ENCODE peak calls at places on chromosomes 7 and 10, in four cellular contexts. U is body of pancreas, J is upper lobe of right lung, P is A549. K is an unnamed sample.
A peak's percentile ranks its signal among the peaks of the same experiment; 100 is the strongest.

GRCh38 chr7:82616059-82616723 is 172.6 kb upstream of the CACNA2D1 start:
- ATAC-seq in U (no peak), J (peak; percentile 90), P (no peak), K (no peak)

GRCh38 chr7:17532861-17533404 is 234.5 kb downstream of the AHR start:
- ATAC-seq in U (peak; percentile 50), J (peak; percentile 82), P (peak; percentile 80), K (no peak)

GRCh38 chr7:135519233-135519688 is 9.4 kb upstream of the CNOT4 start:
- ATAC-seq in U (no peak), J (peak; percentile 37), P (peak; percentile 61), K (peak; percentile 58)

GRCh38 chr10:80265740-80266512 is 23.5 kb downstream of the MAT1A start:
- ATAC-seq in U (no peak), J (peak; percentile 22), P (peak; percentile 71), K (no peak)

GRCh38 chr10:113027230-113027573 is 77.2 kb downstream of the TCF7L2 start:
- ATAC-seq in U (no peak), J (no peak), P (no peak), K (no peak)

GRCh38 chr7:141322355-141322754 is 228.9 kb upstream of the AGK start:
- ATAC-seq in U (no peak), J (no peak), P (no peak), K (no peak)

GRCh38 chr7:140390034-140390433 is 8.3 kb downstream of the SLC37A3 start:
- ATAC-seq in U (no peak), J (peak; percentile 17), P (no peak), K (no peak)

GRCh38 chr7:116165717-116166116 is 44.6 kb upstream of the TES start:
- ATAC-seq in U (no peak), J (peak; percentile 57), P (no peak), K (peak; percentile 43)

GRCh38 chr10:133528296-133528844 is 1.2 kb downstream of the CYP2E1 start:
- ATAC-seq in U (peak; percentile 49), J (peak; percentile 20), P (peak; percentile 42), K (no peak)

GRCh38 chr7:121373177-121373576 is 22.9 kb downstream of the FAM3C start:
- ATAC-seq in U (no peak), J (no peak), P (no peak), K (no peak)

GRCh38 chr10:97176226-97176625 is 9.5 kb downstream of the SLIT1 start:
- ATAC-seq in U (no peak), J (no peak), P (no peak), K (no peak)

GRCh38 chr7:151143261-151144015 is 24.1 kb downstream of the GBX1 start:
- ATAC-seq in U (no peak), J (no peak), P (no peak), K (no peak)

GRCh38 chr10:95308389-95309302 is 17.8 kb upstream of the PDLIM1 start:
- ATAC-seq in U (peak; percentile 87), J (peak; percentile 90), P (peak; percentile 94), K (peak; percentile 87)

GRCh38 chr10:62175256-62175655 is 93.4 kb downstream of the RTKN2 start:
- ATAC-seq in U (no peak), J (no peak), P (no peak), K (no peak)

GRCh38 chr10:62166331-62167154 is 102.1 kb downstream of the RTKN2 start:
- ATAC-seq in U (no peak), J (peak; percentile 49), P (peak; percentile 33), K (no peak)

GRCh38 chr10:62170738-62171137 is 97.9 kb downstream of the RTKN2 start:
- ATAC-seq in U (no peak), J (peak; percentile 41), P (no peak), K (no peak)

GRCh38 chr10:62172465-62172864 is 96.2 kb downstream of the RTKN2 start:
- ATAC-seq in U (no peak), J (no peak), P (no peak), K (no peak)

DNA sequence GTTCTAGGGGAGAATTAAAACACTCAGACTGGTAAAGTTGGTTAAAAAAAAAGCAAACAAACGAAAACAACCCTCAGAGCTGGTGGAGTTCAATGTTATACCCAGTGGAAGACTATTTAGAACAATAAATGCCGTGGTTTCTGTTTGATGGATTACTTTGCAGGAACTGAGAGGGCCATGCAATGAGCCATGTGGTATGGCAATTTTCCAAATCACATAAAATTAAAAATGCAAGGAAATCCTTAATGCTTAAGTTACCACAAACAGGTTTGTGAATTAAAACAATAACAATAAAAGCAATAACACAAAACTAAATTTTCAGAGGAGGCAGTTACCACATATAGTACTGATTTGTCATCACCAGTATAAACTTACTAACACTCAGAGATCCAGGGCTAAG is 96.9 kb downstream of the RTKN2 start:
- ATAC-seq in U (no peak), J (no peak), P (no peak), K (no peak)
- H3K27ac ChIP-seq in U (no peak overlapping the region), J (no peak overlapping the region), P (no peak overlapping the region), K (no peak overlapping the region)

GRCh38 chr10:35379226-35380137 is 43.2 kb downstream of the CCNY start:
- ATAC-seq in U (peak; percentile 63), J (peak; percentile 74), P (no peak), K (peak; percentile 83)
- H3K4me3 ChIP-seq in U (no peak overlapping the region), J (no peak overlapping the region), P (no peak overlapping the region), K (no peak overlapping the region)

DNA sequence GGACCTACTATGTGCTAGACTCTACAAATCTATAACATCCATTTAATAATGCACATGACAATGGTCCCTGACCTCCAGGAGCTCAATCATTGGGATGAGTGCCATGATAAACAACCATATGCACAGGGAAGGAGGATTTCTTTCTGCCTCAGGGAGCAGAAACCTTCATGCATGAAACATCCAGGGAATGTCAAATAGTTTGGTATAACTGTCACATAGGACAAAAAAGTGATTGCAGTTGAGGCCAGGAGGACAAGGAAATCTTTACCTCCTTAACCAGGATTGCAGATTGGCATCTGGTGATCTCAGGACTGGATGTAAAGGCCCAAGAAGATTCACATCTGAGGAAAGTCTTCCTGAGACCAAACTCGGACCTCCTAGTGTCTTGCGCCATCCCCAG is 993.1 kb downstream of the KCNMA1 start:
- ATAC-seq in U (no peak), J (no peak), P (no peak), K (no peak)
- H3K27ac ChIP-seq in U (no peak overlapping the region), J (no peak overlapping the region), P (no peak overlapping the region), K (no peak overlapping the region)

GRCh38 chr10:34526186-34526585 is 288.9 kb downstream of the PARD3 start:
- ATAC-seq in U (no peak), J (no peak), P (peak; percentile 62), K (no peak)

GRCh38 chr10:34526758-34527730 is 288.1 kb downstream of the PARD3 start:
- ATAC-seq in U (peak; percentile 21), J (peak; percentile 19), P (peak; percentile 89), K (no peak)

GRCh38 chr10:34524369-34525091 is 290.6 kb downstream of the PARD3 start:
- ATAC-seq in U (no peak), J (no peak), P (no peak), K (no peak)

GRCh38 chr10:34530778-34531177 is 284.3 kb downstream of the PARD3 start:
- ATAC-seq in U (peak; percentile 35), J (no peak), P (no peak), K (no peak)

DNA sequence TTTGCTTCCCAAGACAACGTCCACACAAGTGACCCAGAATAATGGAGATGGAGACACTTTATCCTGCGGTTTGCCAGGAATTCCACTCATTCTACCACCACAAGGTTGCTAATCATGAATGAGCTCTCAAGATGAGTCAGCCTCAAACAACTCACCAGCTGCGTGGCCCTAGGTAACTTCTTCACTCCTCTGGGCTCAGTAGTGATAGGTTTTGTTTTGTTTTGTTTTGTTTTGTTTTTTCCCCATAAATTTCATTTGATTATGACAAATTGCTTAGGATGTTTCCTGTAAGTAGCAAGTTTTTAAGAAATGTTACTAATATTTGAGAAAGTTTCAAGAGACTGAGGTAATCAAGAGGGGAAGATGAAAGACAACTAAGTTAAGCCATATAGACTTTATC is 286.8 kb downstream of the PARD3 start:
- ATAC-seq in U (no peak), J (peak; percentile 90), P (peak; percentile 78), K (no peak)
- H3K4me3 ChIP-seq in U (no peak overlapping the region), J (no peak overlapping the region), P (peak overlapping the region; percentile 35), K (no peak overlapping the region)

GRCh38 chr10:62374862-62375710 is 917 bp downstream of the ZNF365 start:
- ATAC-seq in U (no peak), J (peak; percentile 55), P (peak; percentile 58), K (no peak)
- H3K27ac ChIP-seq in U (no peak overlapping the region), J (no peak overlapping the region), P (peak overlapping the region; percentile 88), K (no peak overlapping the region)

DNA sequence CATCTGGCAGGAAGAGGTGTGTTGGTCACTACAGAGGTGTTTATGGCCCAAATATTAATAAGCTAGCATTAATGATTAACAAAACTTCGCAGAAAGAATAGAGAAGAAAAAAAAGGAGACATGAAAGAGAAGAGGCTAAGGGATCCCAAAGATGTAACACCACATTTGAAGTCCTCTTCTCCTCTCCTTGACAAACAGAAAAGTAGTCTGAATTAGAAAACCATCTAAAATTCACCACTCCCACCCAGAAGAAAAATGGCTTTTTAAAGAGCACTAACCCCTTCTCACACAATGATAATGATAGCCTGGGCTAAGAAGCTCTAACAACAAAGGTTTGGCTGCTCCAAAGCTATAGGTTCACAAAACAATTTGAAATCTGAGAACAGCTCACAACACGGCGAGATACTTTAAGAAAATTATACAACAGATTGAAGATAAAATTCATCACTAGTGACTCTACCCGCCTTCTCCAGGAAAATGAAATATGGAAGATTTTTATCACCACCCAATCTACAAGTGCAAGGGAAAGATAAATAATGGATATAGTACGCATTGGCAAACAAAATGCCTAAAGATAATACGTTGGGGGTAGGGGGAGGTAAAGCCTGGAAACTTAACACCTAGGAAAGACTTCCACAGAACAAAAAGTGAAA is 7.4 kb downstream of the ITGB1 start:
- ATAC-seq in U (no peak), J (no peak), P (no peak), K (no peak)
- H3K4me3 ChIP-seq in U (no peak overlapping the region), J (no peak overlapping the region), P (peak overlapping the region; percentile 74), K (no peak overlapping the region)

GRCh38 chr7:26862806-26863205 is 1.6 kb downstream of the SKAP2 start:
- ATAC-seq in U (no peak), J (no peak), P (no peak), K (no peak)
- H3K27ac ChIP-seq in U (no peak overlapping the region), J (peak overlapping the region; percentile 97), P (no peak overlapping the region), K (no peak overlapping the region)

GRCh38 chr10:114403545-114404161 is 649 bp downstream of the AFAP1L2 start:
- ATAC-seq in U (peak; percentile 51), J (peak; percentile 26), P (peak; percentile 77), K (peak; percentile 42)
- H3K4me3 ChIP-seq in U (peak overlapping the region; percentile 54), J (peak overlapping the region; percentile 48), P (peak overlapping the region; percentile 83), K (peak overlapping the region; percentile 69)

DNA sequence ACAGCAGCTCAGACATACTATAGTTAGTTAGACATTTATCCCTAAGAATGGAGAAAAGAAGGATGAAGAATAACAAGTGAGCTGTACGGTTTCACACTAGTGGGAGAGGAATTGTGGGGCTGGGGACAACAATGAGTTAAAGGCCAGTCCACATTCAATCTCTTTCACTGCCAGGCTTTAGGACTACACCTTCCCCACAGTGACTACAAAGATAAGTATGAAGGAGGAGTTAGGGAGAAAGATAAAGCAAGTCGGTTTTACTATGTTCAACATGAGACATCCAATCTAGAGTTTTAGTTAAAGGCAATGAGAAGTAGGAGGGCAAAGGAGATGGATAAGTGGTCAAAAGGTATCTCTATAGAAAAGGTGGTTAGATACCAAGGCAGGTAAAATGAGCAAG is 16.3 kb downstream of the ARHGAP12 start:
- ATAC-seq in U (no peak), J (no peak), P (peak; percentile 75), K (no peak)
- H3K27ac ChIP-seq in U (no peak overlapping the region), J (no peak overlapping the region), P (peak overlapping the region; percentile 77), K (no peak overlapping the region)

K was measured in gastroesophageal sphincter.